ENCODE peak calls at places on chromosomes 16 and 17, in nine cellular contexts. M is RWPE2, C is neural progenitor cell, F is transverse colon, H is suprapubic skin, R is GM06990, T is spleen, B is SJSA1, Z is body of pancreas. V is an unnamed sample. For H3K27me3, the result is how much of the 10 kb centered on the place peaks cover.

GRCh38 chr17:70855401-70856054 is 686.2 kb downstream of the KCNJ2 start:
- DNase-seq in M (no peak), C (no peak), F (no peak), H (no peak), R (no peak), T (no peak), B (no peak), Z (peak), V (no peak)

GRCh38 chr16:2337431-2338296 is 2.9 kb downstream of the ABCA3 start:
- DNase-seq in M (no peak), C (no peak), F (no peak), H (no peak), R (no peak), T (no peak), B (no peak), Z (no peak), V (no peak)

GRCh38 chr17:73139296-73139695 is 25.5 kb upstream of the SSTR2 start:
- DNase-seq in M (no peak), C (no peak), F (no peak), H (no peak), R (no peak), T (no peak), B (no peak), Z (no peak), V (no peak)

GRCh38 chr16:68379472-68380347 is 68.6 kb downstream of the SMPD3 start:
- DNase-seq in M (no peak), C (no peak), F (no peak), H (no peak), R (no peak), T (no peak), B (no peak), Z (no peak), V (no peak)

GRCh38 chr17:68556551-68556950 is 44.3 kb downstream of the PRKAR1A start:
- DNase-seq in M (no peak), C (no peak), F (no peak), H (no peak), R (no peak), T (no peak), B (no peak), Z (no peak), V (no peak)

GRCh38 chr16:58022601-58023371 is 2.8 kb upstream of the MMP15 start:
- DNase-seq in M (no peak), C (no peak), F (peak), H (no peak), R (no peak), T (peak), B (peak), Z (peak), V (no peak)

GRCh38 chr16:22183901-22184614 is 21.8 kb downstream of the SDR42E2 start:
- DNase-seq in M (no peak), C (peak), F (no peak), H (no peak), R (no peak), T (no peak), B (no peak), Z (no peak), V (no peak)

GRCh38 chr17:301681-302299 is 50.8 kb downstream of the RPH3AL start:
- DNase-seq in M (peak), C (no peak), F (peak), H (no peak), R (no peak), T (no peak), B (no peak), Z (peak), V (no peak)

GRCh38 chr17:28712037-28712704 is 483 bp upstream of the PROCA1 start:
- DNase-seq in M (no peak), C (peak), F (peak), H (peak), R (peak), T (peak), B (no peak), Z (no peak), V (no peak)

GRCh38 chr17:13030459-13031305 is 12.9 kb upstream of the ELAC2 start:
- DNase-seq in M (no peak), C (peak), F (peak), H (no peak), R (no peak), T (no peak), B (peak), Z (peak), V (no peak)

GRCh38 chr17:19508327-19508867 is 25.3 kb upstream of the SLC47A1 start:
- DNase-seq in M (no peak), C (peak), F (peak), H (no peak), R (no peak), T (peak), B (no peak), Z (peak), V (no peak)

GRCh38 chr16:17228048-17228707 is 242.6 kb downstream of the XYLT1 start:
- DNase-seq in M (no peak), C (peak), F (no peak), H (no peak), R (no peak), T (no peak), B (no peak), Z (no peak), V (no peak)

GRCh38 chr17:78265121-78265520 is 33.7 kb downstream of the TMEM235 start:
- DNase-seq in M (no peak), C (no peak), F (no peak), H (no peak), R (no peak), T (no peak), B (no peak), Z (no peak), V (no peak)

GRCh38 chr16:69381231-69381630 is 4.6 kb downstream of the TERF2 start:
- DNase-seq in M (no peak), C (no peak), F (no peak), H (no peak), R (no peak), T (no peak), B (no peak), Z (no peak), V (no peak)

GRCh38 chr16:86575754-86576557 is 2.4 kb upstream of the FOXL1 start:
- DNase-seq in M (peak), C (peak), F (peak), H (peak), R (peak), T (peak), B (no peak), Z (peak), V (no peak)

GRCh38 chr17:47203984-47204721 is 5.0 kb upstream of the MYL4 start:
- DNase-seq in M (no peak), C (no peak), F (no peak), H (no peak), R (no peak), T (no peak), B (peak), Z (no peak), V (no peak)

GRCh38 chr17:47208744-47209488 is at the start of gene MYL4:
- DNase-seq in M (no peak), C (peak), F (no peak), H (no peak), R (no peak), T (no peak), B (no peak), Z (no peak), V (no peak)

GRCh38 chr17:47204722-47205418 is 4.3 kb upstream of the MYL4 start:
- DNase-seq in M (no peak), C (no peak), F (no peak), H (no peak), R (peak), T (no peak), B (peak), Z (no peak), V (no peak)

GRCh38 chr17:47207143-47208067 is 1.7 kb upstream of the MYL4 start:
- DNase-seq in M (no peak), C (no peak), F (no peak), H (no peak), R (no peak), T (no peak), B (no peak), Z (no peak), V (peak)

GRCh38 chr17:47205419-47205963 is 3.7 kb upstream of the MYL4 start:
- DNase-seq in M (no peak), C (no peak), F (peak), H (no peak), R (peak), T (peak), B (peak), Z (peak), V (no peak)
- H3K4me3 ChIP-seq in M (no peak), C (no peak), F (no peak), H (no peak), R (peak), T (no peak), B (peak), Z (no peak), V (no peak)

DNA sequence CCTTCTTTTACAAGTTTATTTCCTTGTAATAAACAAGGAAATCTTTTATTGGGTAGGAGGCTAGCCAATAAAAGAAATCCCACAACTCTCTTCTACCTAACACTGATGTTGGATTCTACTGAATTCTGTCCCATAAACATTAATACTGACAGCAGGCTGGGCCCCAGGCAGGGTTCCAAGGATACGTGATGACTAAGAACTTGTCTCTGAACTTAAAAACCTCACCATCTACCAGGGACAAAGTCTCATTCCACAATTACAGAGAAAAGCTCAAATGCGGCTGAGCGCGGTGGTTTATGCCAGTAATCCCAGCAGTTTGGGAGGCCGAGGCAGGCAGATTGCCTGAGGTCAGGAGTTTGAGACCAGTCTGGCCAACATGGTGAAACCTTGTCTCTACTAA is 64.9 kb downstream of the ARHGAP17 start:
- DNase-seq in M (no peak), C (no peak), F (peak), H (no peak), R (no peak), T (no peak), B (peak), Z (no peak), V (no peak)
- H3K27me3 ChIP-seq in M (under half), C (under half), F (under half), H (under half), R (under half), T (under half), B (under half), Z (under half), V (under half)

DNA sequence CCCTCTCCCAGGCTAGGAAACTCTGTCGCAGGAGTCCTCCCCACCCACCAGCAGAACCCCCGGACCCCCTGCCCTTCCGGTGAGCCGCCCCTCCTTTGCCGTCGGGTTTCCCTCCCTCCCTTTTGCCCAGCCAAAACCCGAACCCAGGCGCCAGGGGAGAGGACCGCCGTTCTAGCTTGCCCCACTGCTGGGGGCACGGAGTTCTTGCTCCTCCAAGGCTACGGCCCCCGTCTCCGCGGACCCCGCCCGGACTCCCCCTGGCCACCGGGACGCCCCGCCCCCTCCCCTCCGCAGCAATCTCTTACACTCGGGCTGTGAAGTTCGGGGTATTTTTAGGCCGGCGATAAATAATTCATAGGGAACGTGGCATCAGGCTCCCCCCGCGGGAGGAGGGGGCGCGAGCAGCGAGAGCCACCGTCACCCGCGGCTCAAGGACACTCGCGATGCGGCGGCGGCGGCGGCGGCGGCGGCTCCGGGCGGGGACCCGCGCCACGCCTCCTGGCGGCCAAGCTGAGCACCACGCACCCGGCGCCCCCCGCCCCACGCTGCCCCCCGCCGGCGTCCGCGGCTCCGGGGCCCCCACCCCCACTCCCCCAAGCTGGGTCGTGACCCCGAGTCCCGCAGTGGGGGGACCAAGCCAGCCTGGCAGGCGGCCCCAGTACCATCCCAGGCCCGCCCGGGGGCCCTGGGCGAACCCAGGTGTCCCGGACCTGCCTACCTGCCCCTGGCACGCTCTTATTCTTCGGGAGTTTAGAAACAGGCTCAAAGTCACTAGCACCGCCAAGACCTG is at the start of gene GRIN2C:
- DNase-seq in M (no peak), C (peak), F (no peak), H (no peak), R (no peak), T (no peak), B (no peak), Z (no peak), V (no peak)
- H3K4me3 ChIP-seq in M (no peak), C (peak), F (peak), H (peak), R (no peak), T (peak), B (no peak), Z (no peak), V (peak)

GRCh38 chr17:56592487-56593072 is 919 bp upstream of the NOG start:
- DNase-seq in M (no peak), C (peak), F (peak), H (peak), R (peak), T (peak), B (peak), Z (peak), V (no peak)
- H3K27me3 ChIP-seq in M (under half), C (half or more), F (half or more), H (half or more), R (under half), T (half or more), B (under half), Z (under half), V (under half)

GRCh38 chr16:79283578-79283977 is 317.0 kb downstream of the MAF start:
- DNase-seq in M (no peak), C (no peak), F (peak), H (no peak), R (no peak), T (no peak), B (no peak), Z (no peak), V (no peak)

GRCh38 chr16:79287424-79287917 is 313.1 kb downstream of the MAF start:
- DNase-seq in M (no peak), C (no peak), F (no peak), H (no peak), R (no peak), T (no peak), B (no peak), Z (no peak), V (no peak)

GRCh38 chr16:79288046-79288445 is 312.5 kb downstream of the MAF start:
- DNase-seq in M (no peak), C (no peak), F (no peak), H (no peak), R (no peak), T (no peak), B (no peak), Z (no peak), V (no peak)

GRCh38 chr16:79284760-79285159 is 315.8 kb downstream of the MAF start:
- DNase-seq in M (no peak), C (no peak), F (no peak), H (no peak), R (no peak), T (no peak), B (no peak), Z (no peak), V (no peak)

DNA sequence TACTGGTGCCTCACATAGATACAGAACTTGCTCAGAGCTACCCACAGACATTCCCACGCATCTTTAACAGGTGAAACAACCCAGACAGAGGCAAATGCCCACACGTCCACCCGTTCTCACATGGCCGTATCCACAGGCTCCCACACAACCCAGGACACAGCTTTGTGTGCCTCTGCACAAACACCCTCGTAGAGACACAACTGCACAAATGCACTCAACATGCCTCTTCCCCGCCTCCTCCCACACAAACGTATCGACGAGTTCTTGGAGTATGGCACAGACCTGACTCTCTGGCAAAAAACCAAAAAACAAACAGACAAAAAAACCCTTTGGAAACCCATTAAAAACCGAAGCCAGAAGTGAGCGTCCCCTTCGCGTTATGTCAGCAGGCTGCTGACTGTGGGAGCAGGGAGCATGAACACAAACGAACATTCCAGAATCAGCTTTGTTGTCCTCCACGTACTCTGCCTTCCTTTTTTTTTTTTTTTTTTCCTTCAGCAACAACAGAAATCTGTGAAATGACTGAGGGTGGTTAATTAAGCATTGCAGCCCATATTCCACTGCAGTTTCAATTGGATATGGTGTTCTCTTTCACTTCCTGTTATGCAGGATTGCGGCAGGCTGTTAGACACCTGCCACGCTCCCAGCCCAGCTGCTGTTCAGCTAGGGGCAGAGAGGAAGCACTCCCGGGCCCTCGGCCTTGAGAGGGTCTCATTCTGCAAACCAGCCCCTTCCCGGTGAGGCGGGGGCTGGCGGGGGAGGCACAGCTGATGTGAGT is 313.7 kb downstream of the MAF start:
- DNase-seq in M (no peak), C (peak), F (peak), H (peak), R (peak), T (peak), B (no peak), Z (peak), V (no peak)
- H3K4me3 ChIP-seq in M (no peak), C (no peak), F (peak), H (peak), R (no peak), T (peak), B (no peak), Z (no peak), V (peak)

GRCh38 chr17:8362651-8363332 is 13.7 kb downstream of the KRABD2 start:
- DNase-seq in M (no peak), C (no peak), F (no peak), H (no peak), R (no peak), T (no peak), B (no peak), Z (no peak), V (no peak)

GRCh38 chr17:8357910-8358309 is 18.3 kb downstream of the ODF4 start:
- DNase-seq in M (no peak), C (no peak), F (no peak), H (no peak), R (no peak), T (no peak), B (no peak), Z (no peak), V (no peak)

GRCh38 chr17:8359769-8360168 is 16.7 kb downstream of the KRABD2 start:
- DNase-seq in M (no peak), C (no peak), F (no peak), H (no peak), R (no peak), T (no peak), B (peak), Z (no peak), V (no peak)

GRCh38 chr17:8360260-8360659 is 16.2 kb downstream of the KRABD2 start:
- DNase-seq in M (no peak), C (no peak), F (no peak), H (no peak), R (no peak), T (no peak), B (no peak), Z (no peak), V (no peak)

GRCh38 chr17:8360751-8361150 is 15.8 kb downstream of the KRABD2 start:
- DNase-seq in M (no peak), C (no peak), F (no peak), H (no peak), R (no peak), T (no peak), B (no peak), Z (no peak), V (no peak)
- H3K27me3 ChIP-seq in M (under half), C (under half), F (under half), H (under half), R (under half), T (under half), B (under half), Z (under half), V (under half)

DNA sequence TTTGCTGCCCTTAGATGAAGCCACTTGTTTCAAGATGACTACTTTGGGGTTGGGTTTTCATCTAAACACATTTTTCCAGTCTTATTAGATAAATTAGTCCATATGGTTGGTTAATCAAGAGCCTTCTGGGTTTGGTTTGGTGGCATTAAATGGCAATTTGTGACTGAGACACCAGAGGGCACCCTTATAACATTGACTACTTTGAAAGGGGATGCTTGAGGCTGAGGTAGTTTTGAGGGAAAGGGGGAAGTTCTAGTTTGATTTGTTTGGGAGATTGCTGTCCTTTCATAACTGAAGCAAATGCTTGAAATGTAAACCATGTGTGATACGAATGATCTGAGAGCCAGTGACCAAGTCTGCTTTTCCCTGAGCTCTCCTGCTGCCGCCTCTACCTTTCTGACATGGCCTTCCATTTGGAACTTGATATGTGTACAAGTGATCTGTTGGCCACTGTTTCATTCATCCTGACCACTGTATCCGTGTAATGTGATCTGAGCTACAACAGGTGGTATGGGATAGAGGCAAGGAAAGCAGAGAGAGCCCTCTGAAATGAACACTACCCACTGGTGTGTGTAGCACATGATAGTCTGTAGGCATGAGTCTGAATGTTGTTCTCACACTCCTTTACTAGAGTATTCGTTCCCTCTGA is 5.8 kb upstream of the RARA start:
- DNase-seq in M (no peak), C (peak), F (peak), H (no peak), R (no peak), T (no peak), B (peak), Z (no peak), V (no peak)
- H3K4me3 ChIP-seq in M (no peak), C (no peak), F (no peak), H (no peak), R (no peak), T (no peak), B (no peak), Z (no peak), V (no peak)